ENCODE peak calls at places on chromosome 22, in four cellular contexts. B, N, K and Z are unnamed samples.

GRCh38 chr22:21989049-21989448 is 6.5 kb upstream of the TOP3B start:
- DNase-seq in K (no peak), B (no peak), N (no peak), Z (no peak)

GRCh38 chr22:19178659-19179471 is at the start of gene SLC25A1:
- DNase-seq in N (peak; percentile 89), K (no peak), B (peak; percentile 86), Z (peak; percentile 98)

GRCh38 chr22:17496843-17497242 is 66.5 kb upstream of the SLC25A18 start:
- DNase-seq in N (no peak), B (no peak), K (no peak), Z (no peak)

GRCh38 chr22:19477321-19478085 is 1.5 kb downstream of the UFD1 start:
- DNase-seq in N (no peak), B (no peak), K (no peak), Z (no peak)

GRCh38 chr22:28855355-28856094 is 27.8 kb upstream of the ZNRF3 start:
- DNase-seq in B (peak; percentile 59), K (no peak), N (peak; percentile 30), Z (no peak)

GRCh38 chr22:28894320-28894719 is 10.9 kb downstream of the ZNRF3 start:
- DNase-seq in N (no peak), B (no peak), K (no peak), Z (no peak)

GRCh38 chr22:37552560-37553163 is 7.6 kb upstream of the CDC42EP1 start:
- DNase-seq in N (no peak), B (peak; percentile 70), K (no peak), Z (peak; percentile 76)

GRCh38 chr22:25362215-25362882 is 142.9 kb downstream of the CRYBB2 start:
- DNase-seq in B (peak; percentile 57), K (no peak), N (peak; percentile 60), Z (peak; percentile 82)

GRCh38 chr22:24466831-24467249 is 28.3 kb upstream of the UPB1 start:
- DNase-seq in K (no peak), N (peak; percentile 30), B (peak; percentile 81), Z (peak; percentile 23)

GRCh38 chr22:44363214-44363979 is 50.6 kb upstream of the SHISAL1 start:
- DNase-seq in N (peak; percentile 87), K (no peak), B (peak; percentile 93), Z (peak; percentile 99)

DNA sequence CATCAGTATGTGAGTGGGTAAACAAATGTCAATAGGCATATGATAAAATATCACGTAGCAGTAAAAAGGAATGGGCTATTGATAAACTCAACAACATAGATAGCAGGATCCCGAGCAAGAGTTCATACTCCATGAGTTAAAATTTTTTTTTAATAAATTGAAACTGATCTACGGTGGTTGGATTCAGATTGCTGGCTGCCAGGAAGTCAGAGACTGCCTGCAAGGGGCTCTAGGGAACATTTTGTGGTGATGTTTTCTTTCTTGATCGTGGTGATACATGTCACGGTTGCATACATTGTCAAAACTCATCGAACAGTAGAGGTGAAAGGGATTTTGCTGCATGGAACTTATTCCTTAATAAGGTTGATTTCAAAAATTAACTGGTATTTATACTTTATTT is 62.6 kb upstream of the WNT7B start:
- DNase-seq in N (no peak), B (no peak), K (no peak), Z (no peak)
- H3K27ac ChIP-seq in N (no peak overlapping the region), B (no peak overlapping the region), K (peak overlapping the region; percentile 65), Z (no peak overlapping the region)

DNA sequence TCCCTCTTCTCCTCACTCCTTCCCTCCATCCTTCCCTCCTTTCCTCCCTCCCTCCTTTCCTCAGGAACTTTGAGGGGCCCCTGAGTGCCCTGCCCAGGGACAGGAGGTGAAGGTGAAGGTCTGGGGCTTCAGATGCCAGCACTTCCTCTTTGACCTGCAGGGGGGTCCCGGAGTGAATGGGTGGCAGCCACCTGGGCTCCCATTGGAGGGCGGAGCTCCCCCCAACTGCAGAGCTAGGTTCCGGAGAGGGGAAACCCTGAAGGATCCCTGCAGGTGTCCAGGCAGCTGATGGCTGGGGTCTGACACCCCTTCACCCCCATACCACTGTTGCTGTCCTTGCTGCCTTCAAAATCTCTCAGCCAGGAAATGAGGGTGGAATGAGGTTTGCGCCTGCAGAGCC is 1131.3 kb downstream of the BRD1 start:
- DNase-seq in N (no peak), K (no peak), B (no peak), Z (no peak)
- H3K9me3 ChIP-seq in N (no peaks in the 10 kb centered on the region), K (no peaks in the 10 kb centered on the region), B (no peaks in the 10 kb centered on the region), Z (no peaks in the 10 kb centered on the region)

GRCh38 chr22:35837328-35837727 is 119.7 kb downstream of the APOL5 start:
- DNase-seq in K (no peak), B (peak; percentile 17), N (no peak), Z (no peak)
- H3K4me3 ChIP-seq in K (no peak overlapping the region), B (peak overlapping the region; percentile 86), N (no peak overlapping the region), Z (no peak overlapping the region)

DNA sequence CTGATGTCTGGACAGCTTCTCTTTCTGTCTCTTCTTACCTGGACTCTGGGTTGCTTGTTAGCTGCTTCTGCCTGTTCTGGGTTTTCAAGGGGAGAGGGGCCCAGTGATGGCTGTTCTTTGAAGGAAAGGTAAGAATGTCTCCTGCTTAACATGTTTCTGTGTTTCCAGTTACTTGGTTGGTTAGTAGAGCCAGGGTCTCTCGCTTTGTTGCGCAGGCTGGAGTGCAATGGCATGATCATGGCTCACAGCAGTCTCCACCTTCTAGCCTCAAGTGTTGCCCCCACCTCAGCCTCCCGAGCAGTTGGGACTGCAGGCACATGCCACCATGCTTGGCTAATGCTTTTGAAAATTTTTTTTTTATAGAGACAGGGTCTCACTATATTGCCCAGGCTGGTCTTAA is 126.6 kb downstream of the BCR start:
- DNase-seq in K (no peak), B (no peak), N (no peak), Z (no peak)
- H3K27ac ChIP-seq in K (peak overlapping the region; percentile 87), B (no peak overlapping the region), N (peak overlapping the region; percentile 93), Z (peak overlapping the region; percentile 81)

GRCh38 chr22:47207846-47208554 is 445.6 kb downstream of the TBC1D22A start:
- DNase-seq in K (peak; percentile 90), N (no peak), B (no peak), Z (no peak)
- H3K9me3 ChIP-seq in K (no peaks in the 10 kb centered on the region), N (no peaks in the 10 kb centered on the region), B (peaks cover 6% of the 10 kb centered on the region), Z (no peaks in the 10 kb centered on the region)

DNA sequence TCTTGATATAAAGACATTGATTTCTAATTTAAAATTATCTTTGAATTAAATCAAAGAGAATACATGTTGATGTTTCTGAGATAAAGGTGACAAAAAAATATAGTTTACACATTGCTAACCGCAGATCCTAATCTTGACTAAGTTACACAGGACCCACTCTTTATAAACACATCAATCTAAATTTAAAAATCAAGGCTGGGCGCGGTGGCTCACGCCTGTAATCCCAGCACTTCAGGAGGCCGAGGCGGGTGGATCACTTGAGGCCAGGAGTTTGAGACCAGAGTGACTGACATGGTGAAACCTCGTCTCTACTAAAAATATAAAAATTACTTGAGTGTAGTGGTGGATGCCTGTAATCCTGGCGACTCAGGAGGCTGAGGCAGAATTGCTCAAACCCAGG is 1.9 kb downstream of the ARFGAP3 start:
- DNase-seq in B (peak; percentile 28), K (no peak), N (no peak), Z (no peak)
- H3K4me3 ChIP-seq in B (peak overlapping the region; percentile 88), K (no peak overlapping the region), N (peak overlapping the region; percentile 95), Z (no peak overlapping the region)

GRCh38 chr22:30196141-30196866 is 50.3 kb downstream of the LIF start:
- DNase-seq in K (no peak), N (peak; percentile 77), B (peak; percentile 99), Z (peak; percentile 89)
- H3K27ac ChIP-seq in K (peak overlapping the region; percentile 87), N (peak overlapping the region; percentile 72), B (peak overlapping the region; percentile 99), Z (peak overlapping the region; percentile 66)